ENCODE peak calls at places on chromosome 2, in nine cellular contexts. H is GM12865; M is astrocyte of the spinal cord; S is dorsolateral prefrontal cortex; I is EL; V is AG10803; R is naive thymus-derived CD8-positive, alpha-beta T cell; C is amygdala; N is hepatocyte. J is an unnamed sample.

GRCh38 chr2:86189782-86190416 is 5.4 kb downstream of the IMMT start:
- DNase-seq in H (no peak), M (no peak), S (no peak), I (no peak), V (no peak), R (no peak), C (no peak), N (no peak), J (no peak)

GRCh38 chr2:98446850-98447249 is 2.2 kb downstream of the INPP4A start:
- DNase-seq in H (no peak), M (no peak), S (no peak), I (no peak), V (no peak), R (no peak), C (no peak), N (no peak), J (no peak)

GRCh38 chr2:159030674-159031380 is 62.4 kb downstream of the TANC1 start:
- DNase-seq in H (no peak), M (peak), S (no peak), I (peak), V (peak), R (no peak), C (no peak), N (peak), J (peak)

GRCh38 chr2:181892795-181893435 is 1.4 kb downstream of the ITPRID2 start:
- DNase-seq in H (no peak), M (peak), S (no peak), I (peak), V (peak), R (no peak), C (no peak), N (no peak), J (no peak)

GRCh38 chr2:120906914-120907313 is 171.2 kb downstream of the GLI2 start:
- DNase-seq in H (no peak), M (no peak), S (no peak), I (no peak), V (no peak), R (no peak), C (no peak), N (no peak), J (no peak)

GRCh38 chr2:206084468-206084869 is 1.5 kb downstream of the INO80D start:
- DNase-seq in H (peak), M (peak), S (peak), I (peak), V (peak), R (peak), C (peak), N (peak), J (peak)

GRCh38 chr2:240961878-240962277 is 36.5 kb upstream of the SNED1 start:
- DNase-seq in H (no peak), M (no peak), S (no peak), I (no peak), V (no peak), R (no peak), C (no peak), N (no peak), J (no peak)

GRCh38 chr2:12717191-12717987 is 653 bp downstream of the TRIB2 start:
- DNase-seq in H (peak), M (peak), S (no peak), I (peak), V (peak), R (peak), C (peak), N (peak), J (peak)

GRCh38 chr2:195520671-195521155 is 136.3 kb upstream of the SLC39A10 start:
- DNase-seq in H (no peak), M (peak), S (no peak), I (peak), V (peak), R (no peak), C (no peak), N (peak), J (no peak)

GRCh38 chr2:33216508-33217182 is 259.8 kb upstream of the RASGRP3 start:
- DNase-seq in H (no peak), M (no peak), S (no peak), I (peak), V (no peak), R (no peak), C (peak), N (no peak), J (peak)

GRCh38 chr2:110741491-110741980 is 9.2 kb downstream of the ACOXL start:
- DNase-seq in H (peak), M (no peak), S (no peak), I (no peak), V (no peak), R (no peak), C (no peak), N (peak), J (no peak)

GRCh38 chr2:112229365-112229764 is 25.5 kb downstream of the ZC3H8 start:
- DNase-seq in H (no peak), M (peak), S (no peak), I (peak), V (peak), R (no peak), C (no peak), N (no peak), J (peak)

GRCh38 chr2:162072976-162073775 is 839 bp downstream of the DPP4 start:
- DNase-seq in H (no peak), M (no peak), S (no peak), I (peak), V (peak), R (no peak), C (no peak), N (no peak), J (no peak)

GRCh38 chr2:103773884-103774283 is 1012.1 kb downstream of the TMEM182 start:
- DNase-seq in H (no peak), M (peak), S (no peak), I (no peak), V (no peak), R (no peak), C (no peak), N (no peak), J (no peak)